ENCODE peak calls at places on chromosomes 11 and 22, in six cellular contexts. C, E, G, J, B and T are unnamed samples.

GRCh38 chr11:102171101-102171500 is 60.9 kb downstream of the YAP1 start:
- DNase-seq in B (no peak), E (no peak), G (no peak), J (no peak), C (no peak), T (no peak)

GRCh38 chr22:35842954-35843353 is 125.3 kb downstream of the APOL5 start:
- DNase-seq in C (no peak), E (no peak), J (no peak), B (no peak), G (no peak), T (no peak)

GRCh38 chr11:116725434-116726221 is 47.2 kb downstream of the BUD13 start:
- DNase-seq in J (no peak), E (no peak), B (no peak), C (no peak), G (no peak), T (no peak)

GRCh38 chr11:43987384-43988039 is 45.1 kb downstream of the C11orf96 start:
- DNase-seq in C (no peak), E (peak), B (peak), J (peak), G (peak), T (peak)

GRCh38 chr11:41414771-41415440 is 44.5 kb downstream of the LRRC4C start:
- DNase-seq in G (no peak), C (no peak), B (no peak), J (no peak), E (no peak), T (no peak)

GRCh38 chr11:20327377-20327776 is 36.1 kb upstream of the HTATIP2 start:
- DNase-seq in E (no peak), G (no peak), C (no peak), B (no peak), J (no peak), T (no peak)

GRCh38 chr22:19621372-19622060 is 92.8 kb upstream of the SEPTIN5 start:
- DNase-seq in G (no peak), J (no peak), E (no peak), C (no peak), B (no peak), T (no peak)

GRCh38 chr22:19599626-19600243 is 75.5 kb upstream of the CLDN5 start:
- DNase-seq in G (peak), B (no peak), J (peak), E (no peak), C (no peak), T (no peak)

GRCh38 chr11:128725630-128726461 is 32.0 kb downstream of the FLI1 start:
- DNase-seq in E (no peak), G (no peak), J (no peak), B (peak), C (no peak), T (no peak)

GRCh38 chr11:14132312-14132711 is 169.8 kb downstream of the SPON1 start:
- DNase-seq in E (no peak), J (no peak), C (no peak), B (peak), G (no peak), T (no peak)

GRCh38 chr11:100874203-100874602 is 187.1 kb downstream of the ARHGAP42 start:
- DNase-seq in G (no peak), E (no peak), C (no peak), B (no peak), J (no peak), T (no peak)

GRCh38 chr11:35619754-35620640 is 1.7 kb downstream of the FJX1 start:
- DNase-seq in B (peak), G (peak), J (no peak), C (no peak), E (no peak), T (no peak)

GRCh38 chr22:39181778-39182177 is 29.3 kb upstream of the CBX7 start:
- DNase-seq in J (no peak), C (no peak), B (no peak), G (no peak), E (no peak), T (no peak)

GRCh38 chr11:72617080-72617744 is 57.0 kb downstream of the PDE2A start:
- DNase-seq in C (no peak), B (peak), E (no peak), J (no peak), G (peak), T (peak)

GRCh38 chr11:65786786-65787636 is at the start of gene OVOL1:
- DNase-seq in G (no peak), J (no peak), E (peak), B (peak), C (no peak), T (no peak)

GRCh38 chr11:19444231-19444630 is 203.5 kb upstream of the E2F8 start:
- DNase-seq in B (no peak), G (no peak), E (no peak), J (no peak), C (no peak), T (no peak)

GRCh38 chr11:126312903-126313460 is 9.1 kb downstream of the DCPS start:
- DNase-seq in J (no peak), G (peak), E (no peak), B (peak), C (no peak), T (no peak)

GRCh38 chr11:126313826-126314225 is 10.0 kb downstream of the DCPS start:
- DNase-seq in J (no peak), E (no peak), G (no peak), B (no peak), C (no peak), T (no peak)

GRCh38 chr11:126318642-126319373 is 14.9 kb downstream of the DCPS start:
- DNase-seq in B (peak), J (no peak), C (no peak), G (peak), E (no peak), T (no peak)

GRCh38 chr11:126319374-126319740 is 15.5 kb downstream of the DCPS start:
- DNase-seq in E (no peak), C (no peak), G (peak), J (no peak), B (no peak), T (no peak)

DNA sequence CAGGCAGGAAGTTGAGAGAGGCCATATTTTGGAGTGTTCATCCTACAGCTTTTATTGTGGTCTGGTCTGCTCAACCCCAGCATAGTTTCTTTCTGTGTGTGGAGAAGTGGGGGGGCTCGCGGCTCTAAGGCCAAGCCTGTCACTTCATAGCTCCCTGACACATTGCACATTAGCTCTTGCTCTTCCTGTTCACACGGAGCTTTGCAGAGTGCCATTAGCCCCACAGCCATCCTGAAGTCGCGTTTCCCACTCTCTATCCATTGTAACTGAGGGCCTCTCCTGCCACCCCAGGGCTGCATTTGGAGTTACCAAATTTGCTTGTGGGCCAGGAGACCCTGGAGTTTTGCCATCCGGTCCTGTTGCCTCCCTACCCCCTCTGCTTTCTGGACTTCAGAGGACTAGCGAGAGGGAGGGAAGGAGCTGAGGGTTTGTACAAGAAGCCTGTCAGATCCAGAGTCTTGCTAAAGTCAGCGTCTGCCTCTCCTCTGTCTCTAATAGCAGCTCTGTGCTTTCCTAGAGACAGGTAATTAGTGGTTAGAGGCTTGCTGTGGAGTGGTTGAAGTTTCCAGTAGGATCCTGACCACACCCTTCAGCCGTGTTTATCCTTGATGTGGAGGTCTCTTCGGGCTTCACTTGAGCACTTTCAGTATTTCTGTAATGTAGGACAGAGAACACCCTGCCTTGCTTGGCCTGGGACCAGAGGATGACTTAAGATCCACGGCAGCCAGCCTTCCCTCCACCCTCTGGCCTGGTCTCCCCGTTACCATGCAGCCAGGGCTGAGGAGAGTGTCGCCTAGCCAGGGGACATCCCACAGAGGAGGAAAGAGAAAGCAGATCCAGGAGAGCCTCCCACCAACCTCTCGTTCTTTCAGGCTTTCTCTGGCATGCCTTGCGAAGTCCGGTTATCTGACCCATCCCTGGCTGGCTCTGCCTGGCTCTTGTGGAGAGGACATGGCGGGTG is 14.1 kb downstream of the DCPS start:
- DNase-seq in B (peak), J (peak), G (peak), E (no peak), C (no peak), T (peak)
- TF ChIP-seq POLR2AphosphoS5 in B (no peak), J (peak), G (no peak), E (no peak), C (no peak), T (peak)

GRCh38 chr22:18148508-18148965 is 1.4 kb upstream of the USP18 start:
- DNase-seq in J (no peak), G (no peak), E (no peak), C (no peak), B (no peak), T (no peak)
- TF ChIP-seq POLR2AphosphoS5 in J (no peak), G (no peak), E (no peak), C (no peak), B (no peak), T (no peak)

DNA sequence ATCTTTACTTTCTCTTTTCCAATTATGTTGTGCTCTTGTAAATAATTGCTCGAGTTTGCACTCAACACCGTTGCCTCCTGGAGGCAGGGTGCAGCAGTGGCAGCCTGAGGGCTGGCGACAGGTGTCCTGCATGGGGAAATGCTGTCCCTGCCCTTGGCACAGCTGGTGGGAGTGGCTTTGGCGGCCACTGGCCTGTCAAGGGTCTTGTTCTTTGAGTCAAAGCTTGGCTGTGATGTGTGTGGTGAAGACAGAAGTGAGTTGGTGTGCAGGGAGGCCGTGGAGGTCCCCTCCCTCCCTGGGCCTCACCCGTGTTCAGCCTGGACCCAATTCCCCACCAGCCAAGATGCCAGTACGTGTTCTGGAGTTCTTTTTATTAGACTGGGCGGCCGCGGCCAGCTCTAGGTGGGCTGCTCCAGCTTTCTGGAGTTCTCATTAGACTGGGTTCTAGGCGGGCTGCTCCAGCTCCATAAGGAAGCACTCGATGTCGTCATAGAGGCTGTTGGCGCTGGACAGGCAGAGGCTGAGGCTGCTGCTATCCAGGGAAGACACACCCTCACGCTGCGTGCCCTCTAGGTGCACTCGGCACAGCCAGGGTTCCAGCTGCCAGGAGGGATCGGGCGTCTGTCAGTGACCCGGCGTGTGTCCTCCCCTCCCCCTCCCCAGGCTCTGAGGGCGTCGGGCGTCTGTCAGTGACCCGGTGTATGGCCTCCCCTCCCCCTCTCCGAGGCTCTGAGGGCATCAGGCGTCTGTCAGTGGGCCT is 3.4 kb downstream of the IRF7 start:
- DNase-seq in J (peak), C (no peak), G (no peak), B (peak), E (peak), T (no peak)
- TF ChIP-seq POLR2AphosphoS5 in J (no peak), C (no peak), G (no peak), B (peak), E (no peak), T (no peak)

GRCh38 chr11:45024846-45025623 is 74.4 kb upstream of the TP53I11 start:
- DNase-seq in E (no peak), C (no peak), G (no peak), B (no peak), J (no peak), T (no peak)
- TF ChIP-seq POLR2AphosphoS5 in E (no peak), C (no peak), G (no peak), B (no peak), J (no peak), T (no peak)

DNA sequence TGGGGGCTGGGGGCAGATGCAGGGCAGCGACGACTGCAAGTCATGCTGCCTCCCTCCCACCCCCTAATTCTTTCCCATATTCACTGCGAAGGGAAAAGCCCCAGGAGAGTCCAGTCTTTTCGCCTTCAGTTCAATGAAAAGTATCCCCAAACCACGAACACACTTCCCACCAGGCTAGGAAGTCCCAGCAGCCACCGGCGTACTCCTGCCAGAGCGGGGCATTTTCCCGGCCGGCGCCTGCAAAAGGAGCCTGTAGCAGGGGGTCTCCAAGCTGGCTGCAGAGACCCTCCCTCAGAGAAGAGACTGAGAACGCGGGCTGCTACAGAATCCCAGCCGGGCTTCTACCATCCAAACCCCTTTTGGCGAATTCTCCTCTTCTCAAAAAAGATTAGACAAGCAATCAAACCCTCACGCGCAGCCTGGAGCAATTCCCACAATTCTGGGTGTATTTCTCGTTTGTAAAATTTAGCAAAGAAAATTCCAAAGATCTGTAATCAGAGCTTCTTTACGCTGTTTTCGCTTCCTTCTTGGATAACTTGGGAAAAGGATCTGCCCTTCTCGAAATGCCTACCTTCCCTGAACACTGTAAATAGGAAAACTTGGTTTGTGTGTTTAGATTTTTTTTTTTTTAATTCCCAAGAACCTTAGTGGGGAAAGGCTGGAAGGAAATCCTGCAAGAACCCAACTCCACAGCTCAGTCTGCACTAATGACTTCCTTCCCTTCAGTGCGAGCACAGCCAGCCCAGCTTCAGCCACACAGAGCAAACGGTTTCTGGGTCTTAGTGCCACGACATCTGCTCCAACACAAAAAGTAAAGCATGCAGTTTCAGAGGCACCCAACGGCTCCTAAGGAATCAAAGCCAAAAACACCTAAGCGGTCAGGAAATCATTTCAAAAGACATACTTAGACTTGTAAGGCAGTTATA is 236.4 kb downstream of the TTC28 start:
- DNase-seq in E (peak), B (peak), C (no peak), G (peak), J (no peak), T (no peak)
- TF ChIP-seq POLR2AphosphoS5 in E (peak), B (peak), C (no peak), G (peak), J (no peak), T (peak)